ENCODE peak calls at places on chromosomes 4 and X, in eight cellular contexts. One of them, this sample, is unnamed.

GRCh38 chr4:126411047-126411446 is 1096.3 kb downstream of the FAT4 start:
- DNase-seq in ovary: no peak
- DNase-seq in A549: no peak
- DNase-seq in tibial nerve: no peak
- DNase-seq in GM12878: no peak
- DNase-seq in HepG2: no peak
- DNase-seq in transverse colon: no peak
- DNase-seq in suprapubic skin: no peak
- DNase-seq in this sample: no peak

GRCh38 chr4:7226993-7227392 is 34.7 kb downstream of the SORCS2 start:
- DNase-seq in HepG2: no peak
- DNase-seq in transverse colon: no peak
- DNase-seq in suprapubic skin: no peak
- DNase-seq in GM12878: no peak
- DNase-seq in A549: no peak
- DNase-seq in tibial nerve: no peak
- DNase-seq in ovary: no peak
- DNase-seq in this sample: no peak

GRCh38 chrX:149151805-149152757 is 353.0 kb downstream of the IDS start:
- DNase-seq in suprapubic skin: no peak
- DNase-seq in HepG2: no peak
- DNase-seq in A549: no peak
- DNase-seq in ovary: no peak
- DNase-seq in tibial nerve: no peak
- DNase-seq in GM12878: peak; percentile 24
- DNase-seq in transverse colon: no peak
- DNase-seq in this sample: no peak

GRCh38 chr4:98166025-98166730 is 22.9 kb upstream of the STPG2 start:
- DNase-seq in ovary: no peak
- DNase-seq in A549: peak; percentile 45
- DNase-seq in suprapubic skin: no peak
- DNase-seq in tibial nerve: no peak
- DNase-seq in transverse colon: no peak
- DNase-seq in GM12878: no peak
- DNase-seq in HepG2: no peak
- DNase-seq in this sample: peak; percentile 86

GRCh38 chrX:20653070-20653469 is 386.4 kb upstream of the RPS6KA3 start:
- DNase-seq in ovary: no peak
- DNase-seq in tibial nerve: no peak
- DNase-seq in transverse colon: no peak
- DNase-seq in HepG2: no peak
- DNase-seq in suprapubic skin: no peak
- DNase-seq in GM12878: no peak
- DNase-seq in A549: no peak
- DNase-seq in this sample: no peak

GRCh38 chrX:68728186-68728585 is 80.7 kb downstream of the STARD8 start:
- DNase-seq in HepG2: no peak
- DNase-seq in A549: no peak
- DNase-seq in transverse colon: no peak
- DNase-seq in GM12878: no peak
- DNase-seq in suprapubic skin: peak; percentile 36
- DNase-seq in tibial nerve: no peak
- DNase-seq in ovary: no peak
- DNase-seq in this sample: peak; percentile 17

GRCh38 chr4:7052923-7053715 is 9.9 kb downstream of the TADA2B start:
- DNase-seq in suprapubic skin: no peak
- DNase-seq in transverse colon: no peak
- DNase-seq in ovary: no peak
- DNase-seq in HepG2: no peak
- DNase-seq in GM12878: no peak
- DNase-seq in tibial nerve: no peak
- DNase-seq in A549: no peak
- DNase-seq in this sample: peak; percentile 46

GRCh38 chr4:185019451-185020292 is 1.4 kb downstream of the HELT start:
- DNase-seq in GM12878: no peak
- DNase-seq in HepG2: no peak
- DNase-seq in tibial nerve: no peak
- DNase-seq in suprapubic skin: no peak
- DNase-seq in A549: peak; percentile 28
- DNase-seq in ovary: no peak
- DNase-seq in transverse colon: no peak
- DNase-seq in this sample: no peak

GRCh38 chrX:24026403-24026801 is 584 bp downstream of the KLHL15 start:
- DNase-seq in GM12878: no peak
- DNase-seq in ovary: no peak
- DNase-seq in HepG2: no peak
- DNase-seq in A549: peak; percentile 29
- DNase-seq in suprapubic skin: no peak
- DNase-seq in transverse colon: no peak
- DNase-seq in tibial nerve: no peak
- DNase-seq in this sample: no peak
- TF ChIP-seq EP300 in GM12878: no peak
- TF ChIP-seq EP300 in ovary: no peak
- TF ChIP-seq EP300 in HepG2: no peak
- TF ChIP-seq EP300 in A549: no peak
- TF ChIP-seq EP300 in suprapubic skin: no peak
- TF ChIP-seq EP300 in transverse colon: no peak
- TF ChIP-seq EP300 in tibial nerve: no peak
- TF ChIP-seq EP300 in this sample: no peak

GRCh38 chrX:109840585-109840984 is 107.5 kb upstream of the ACSL4 start:
- DNase-seq in transverse colon: peak; percentile 18
- DNase-seq in ovary: no peak
- DNase-seq in suprapubic skin: no peak
- DNase-seq in GM12878: no peak
- DNase-seq in A549: peak; percentile 69
- DNase-seq in HepG2: peak; percentile 17
- DNase-seq in tibial nerve: peak; percentile 17
- DNase-seq in this sample: no peak
- TF ChIP-seq POLR2A in transverse colon: no peak
- TF ChIP-seq POLR2A in ovary: no peak
- TF ChIP-seq POLR2A in suprapubic skin: no peak
- TF ChIP-seq POLR2A in GM12878: no peak
- TF ChIP-seq POLR2A in A549: no peak
- TF ChIP-seq POLR2A in HepG2: no peak
- TF ChIP-seq POLR2A in tibial nerve: no peak
- TF ChIP-seq POLR2A in this sample: no peak

DNA sequence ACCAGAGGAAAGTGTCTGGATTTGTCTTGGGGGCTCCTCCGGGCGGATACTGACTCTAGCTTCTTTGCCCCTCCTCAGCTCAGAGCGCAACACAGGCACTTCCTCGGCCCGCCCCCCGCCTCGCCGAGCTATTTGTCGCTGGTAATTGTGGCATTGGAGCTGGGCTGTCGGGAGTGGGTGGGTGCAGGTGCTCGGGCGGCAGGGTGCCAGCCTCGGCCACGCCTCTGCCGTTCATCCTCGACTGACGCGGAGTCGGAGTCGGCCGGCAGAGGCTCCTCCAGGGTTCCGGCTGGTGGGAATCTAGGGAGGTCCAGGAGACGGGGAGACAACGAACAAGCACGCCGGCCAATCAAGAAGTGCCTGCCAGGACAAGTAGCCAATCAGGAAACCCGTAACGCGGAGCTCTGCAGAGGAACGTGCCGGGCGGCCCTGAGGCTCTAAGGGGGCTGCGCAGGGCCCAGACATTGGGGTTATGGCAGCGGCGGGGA is 3.9 kb upstream of the SYN1 start:
- DNase-seq in tibial nerve: no peak
- DNase-seq in GM12878: no peak
- DNase-seq in ovary: peak; percentile 50
- DNase-seq in A549: peak; percentile 74
- DNase-seq in suprapubic skin: peak; percentile 59
- DNase-seq in transverse colon: peak; percentile 34
- DNase-seq in HepG2: peak; percentile 29
- DNase-seq in this sample: no peak
- H3K4me3 ChIP-seq in tibial nerve: peak overlapping the region; percentile 32
- H3K4me3 ChIP-seq in GM12878: no peak overlapping the region
- H3K4me3 ChIP-seq in ovary: no peak overlapping the region
- H3K4me3 ChIP-seq in A549: peak overlapping the region; percentile 34
- H3K4me3 ChIP-seq in suprapubic skin: peak overlapping the region; percentile 14
- H3K4me3 ChIP-seq in transverse colon: no peak overlapping the region
- H3K4me3 ChIP-seq in HepG2: peak overlapping the region; percentile 37
- H3K4me3 ChIP-seq in this sample: peak overlapping the region; percentile 27

GRCh38 chr4:135741583-135741982 is 1540.0 kb upstream of the PABPC4L start:
- DNase-seq in GM12878: no peak
- DNase-seq in suprapubic skin: no peak
- DNase-seq in tibial nerve: no peak
- DNase-seq in A549: no peak
- DNase-seq in HepG2: no peak
- DNase-seq in transverse colon: no peak
- DNase-seq in ovary: no peak
- DNase-seq in this sample: no peak
- TF ChIP-seq EP300 in GM12878: no peak
- TF ChIP-seq EP300 in suprapubic skin: no peak
- TF ChIP-seq EP300 in tibial nerve: no peak
- TF ChIP-seq EP300 in A549: no peak
- TF ChIP-seq EP300 in HepG2: no peak
- TF ChIP-seq EP300 in transverse colon: no peak
- TF ChIP-seq EP300 in ovary: no peak
- TF ChIP-seq EP300 in this sample: no peak

DNA sequence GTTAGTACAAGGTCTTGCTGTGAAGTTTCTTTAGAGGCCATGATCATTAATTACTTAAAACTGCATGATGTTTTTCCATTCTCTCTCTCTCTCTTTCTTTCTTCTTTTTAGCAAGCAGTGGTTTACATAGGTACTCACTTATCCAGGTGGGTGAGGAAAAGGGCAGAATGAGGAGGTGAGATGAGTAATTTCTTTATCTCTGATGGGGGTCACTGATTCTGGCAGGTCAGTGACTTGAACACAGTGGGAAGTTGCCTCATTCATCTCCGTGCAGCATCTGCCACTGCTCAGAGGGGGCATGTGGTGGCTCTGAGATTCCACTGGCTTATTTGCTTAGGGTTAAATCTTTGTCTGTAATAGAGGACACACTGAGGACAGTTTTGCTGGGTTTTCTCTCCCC is 62.6 kb downstream of the FAM114A1 start:
- DNase-seq in HepG2: no peak
- DNase-seq in suprapubic skin: no peak
- DNase-seq in A549: no peak
- DNase-seq in transverse colon: no peak
- DNase-seq in GM12878: no peak
- DNase-seq in tibial nerve: no peak
- DNase-seq in ovary: no peak
- DNase-seq in this sample: no peak
- TF ChIP-seq POLR2A in HepG2: no peak
- TF ChIP-seq POLR2A in suprapubic skin: no peak
- TF ChIP-seq POLR2A in A549: no peak
- TF ChIP-seq POLR2A in transverse colon: no peak
- TF ChIP-seq POLR2A in GM12878: no peak
- TF ChIP-seq POLR2A in tibial nerve: no peak
- TF ChIP-seq POLR2A in ovary: no peak
- TF ChIP-seq POLR2A in this sample: no peak

GRCh38 chr4:86848732-86849617 is at the start of gene SLC10A6:
- DNase-seq in transverse colon: no peak
- DNase-seq in HepG2: no peak
- DNase-seq in ovary: no peak
- DNase-seq in tibial nerve: peak; percentile 32
- DNase-seq in GM12878: no peak
- DNase-seq in suprapubic skin: no peak
- DNase-seq in A549: no peak
- DNase-seq in this sample: no peak
- H3K4me3 ChIP-seq in transverse colon: no peak within 1 kb of the TSS
- H3K4me3 ChIP-seq in HepG2: no peak within 1 kb of the TSS
- H3K4me3 ChIP-seq in ovary: no peak within 1 kb of the TSS
- H3K4me3 ChIP-seq in tibial nerve: peak within 1 kb of the TSS; percentile 44
- H3K4me3 ChIP-seq in GM12878: no peak within 1 kb of the TSS
- H3K4me3 ChIP-seq in suprapubic skin: peak within 1 kb of the TSS; percentile 58
- H3K4me3 ChIP-seq in A549: no peak within 1 kb of the TSS
- H3K4me3 ChIP-seq in this sample: no peak within 1 kb of the TSS

GRCh38 chr4:79679859-79680258 is 271.8 kb upstream of the GK2 start:
- DNase-seq in HepG2: no peak
- DNase-seq in suprapubic skin: no peak
- DNase-seq in A549: no peak
- DNase-seq in GM12878: no peak
- DNase-seq in ovary: no peak
- DNase-seq in tibial nerve: no peak
- DNase-seq in transverse colon: no peak
- DNase-seq in this sample: no peak

GRCh38 chr4:79678472-79679202 is 270.6 kb upstream of the GK2 start:
- DNase-seq in transverse colon: no peak
- DNase-seq in GM12878: no peak
- DNase-seq in suprapubic skin: no peak
- DNase-seq in ovary: no peak
- DNase-seq in A549: no peak
- DNase-seq in HepG2: no peak
- DNase-seq in tibial nerve: no peak
- DNase-seq in this sample: no peak

GRCh38 chr4:79673321-79673720 is 265.3 kb upstream of the GK2 start:
- DNase-seq in HepG2: no peak
- DNase-seq in suprapubic skin: no peak
- DNase-seq in ovary: no peak
- DNase-seq in tibial nerve: no peak
- DNase-seq in GM12878: no peak
- DNase-seq in A549: no peak
- DNase-seq in transverse colon: no peak
- DNase-seq in this sample: no peak

GRCh38 chr4:79673898-79674297 is 265.9 kb upstream of the GK2 start:
- DNase-seq in HepG2: no peak
- DNase-seq in transverse colon: no peak
- DNase-seq in suprapubic skin: no peak
- DNase-seq in tibial nerve: no peak
- DNase-seq in GM12878: no peak
- DNase-seq in A549: no peak
- DNase-seq in ovary: no peak
- DNase-seq in this sample: no peak
- TF ChIP-seq EP300 in HepG2: no peak
- TF ChIP-seq EP300 in transverse colon: no peak
- TF ChIP-seq EP300 in suprapubic skin: no peak
- TF ChIP-seq EP300 in tibial nerve: no peak
- TF ChIP-seq EP300 in GM12878: no peak
- TF ChIP-seq EP300 in A549: no peak
- TF ChIP-seq EP300 in ovary: no peak
- TF ChIP-seq EP300 in this sample: no peak

This sample was measured in stomach.